ENCODE peak calls at places on chromosomes 12 and 14, in four cellular contexts. F is suprapubic skin, P is ovary, T is IMR-90. O is an unnamed sample.
A peak's percentile ranks its signal among the peaks of the same experiment; 100 is the strongest.

GRCh38 chr14:68816183-68816942 is 23.5 kb upstream of the ZFP36L1 start:
- DNase-seq in F (peak; percentile 93), T (peak; percentile 86), P (peak; percentile 95), O (peak; percentile 81)

GRCh38 chr12:96070670-96071279 is 35.4 kb upstream of the LTA4H start:
- DNase-seq in T (no peak), P (no peak), F (no peak), O (no peak)

GRCh38 chr14:93133476-93133875 is 17.8 kb upstream of the ITPK1 start:
- DNase-seq in F (no peak), T (peak; percentile 33), P (no peak), O (no peak)

GRCh38 chr14:94125659-94126418 is 3.6 kb downstream of the IFI27L2 start:
- DNase-seq in P (no peak), F (no peak), T (no peak), O (no peak)

GRCh38 chr12:83889745-83890144 is 1022.9 kb downstream of the SLC6A15 start:
- DNase-seq in F (no peak), T (no peak), P (no peak), O (no peak)

GRCh38 chr12:108713471-108713870 is 17.8 kb downstream of the CORO1C start:
- DNase-seq in P (no peak), F (no peak), T (no peak), O (no peak)

GRCh38 chr14:64234877-64235651 is 59.1 kb downstream of the ESR2 start:
- DNase-seq in P (peak; percentile 68), F (no peak), T (peak; percentile 14), O (no peak)

GRCh38 chr12:103161582-103161981 is 204.1 kb downstream of the ASCL1 start:
- DNase-seq in F (no peak), P (no peak), T (no peak), O (no peak)

GRCh38 chr12:64675795-64676194 is 65.5 kb downstream of the RASSF3 start:
- DNase-seq in T (no peak), P (no peak), F (no peak), O (no peak)

GRCh38 chr12:75889214-75889613 is 142.4 kb downstream of the PHLDA1 start:
- DNase-seq in F (no peak), T (no peak), P (no peak), O (no peak)

GRCh38 chr12:28223853-28224252 is 33.6 kb downstream of the CCDC91 start:
- DNase-seq in T (no peak), P (no peak), F (no peak), O (no peak)

GRCh38 chr14:72902802-72903530 is 9.1 kb upstream of the DPF3 start:
- DNase-seq in T (no peak), F (no peak), P (no peak), O (no peak)

GRCh38 chr14:51860836-51861583 is 598 bp downstream of the GNG2 start:
- DNase-seq in T (peak; percentile 53), F (no peak), P (no peak), O (no peak)

GRCh38 chr12:117347588-117347987 is 13.8 kb downstream of the NOS1 start:
- DNase-seq in T (no peak), P (no peak), F (no peak), O (no peak)

GRCh38 chr12:28568083-28568482 is 377.8 kb downstream of the CCDC91 start:
- DNase-seq in F (peak; percentile 69), P (no peak), T (peak; percentile 95), O (no peak)

GRCh38 chr12:8947737-8948136 is 1.7 kb downstream of the M6PR start:
- DNase-seq in P (no peak), T (no peak), F (no peak), O (no peak)

GRCh38 chr14:103883263-103883523 is 35.8 kb upstream of the PPP1R13B start:
- DNase-seq in F (no peak), T (no peak), P (no peak), O (no peak)

GRCh38 chr14:100295376-100296105 is 10.7 kb downstream of the SLC25A29 start:
- DNase-seq in F (peak; percentile 52), T (no peak), P (peak; percentile 18), O (peak; percentile 10)

GRCh38 chr12:62618948-62619347 is 152.3 kb downstream of the MON2 start:
- DNase-seq in F (no peak), P (no peak), T (no peak), O (no peak)

GRCh38 chr12:6951551-6952120 is 480 bp downstream of the PTPN6 start:
- DNase-seq in P (no peak), F (no peak), T (no peak), O (no peak)

GRCh38 chr12:102634216-102634615 is 153.9 kb upstream of the IGF1 start:
- DNase-seq in F (no peak), T (peak; percentile 79), P (no peak), O (no peak)

GRCh38 chr12:69039881-69040280 is 106.9 kb upstream of the CPM start:
- DNase-seq in T (no peak), P (no peak), F (no peak), O (no peak)

GRCh38 chr14:68495101-68495637 is 297.7 kb downstream of the ZFP36L1 start:
- DNase-seq in F (no peak), T (no peak), P (no peak), O (no peak)

GRCh38 chr14:60905930-60906329 is 74.9 kb downstream of the TRMT5 start:
- DNase-seq in P (no peak), T (peak; percentile 38), F (no peak), O (no peak)

GRCh38 chr14:103593577-103593976 is 30.8 kb downstream of the COA8 start:
- DNase-seq in P (no peak), T (no peak), F (no peak), O (no peak)

GRCh38 chr12:44835641-44836379 is 40.3 kb downstream of the NELL2 start:
- DNase-seq in F (no peak), T (no peak), P (no peak), O (no peak)

GRCh38 chr14:32933943-32934890 is 4.5 kb upstream of the NPAS3 start:
- DNase-seq in P (peak; percentile 30), T (no peak), F (no peak), O (no peak)

GRCh38 chr14:89000007-89000942 is 175.8 kb downstream of the TTC8 start:
- DNase-seq in F (no peak), P (no peak), T (peak; percentile 98), O (no peak)

GRCh38 chr14:21070610-21071224 is 613 bp downstream of the ARHGEF40 start:
- DNase-seq in F (peak; percentile 74), P (peak; percentile 65), T (peak; percentile 46), O (no peak)

GRCh38 chr14:70955543-70956480 is 48.6 kb downstream of the PCNX1 start:
- DNase-seq in P (no peak), F (no peak), T (peak; percentile 26), O (no peak)

GRCh38 chr12:92363295-92364146 is 217.9 kb upstream of the BTG1 start:
- DNase-seq in F (no peak), T (peak; percentile 4), P (peak; percentile 30), O (peak; percentile 26)

GRCh38 chr12:31234955-31235867 is 90.7 kb downstream of the SINHCAF start:
- DNase-seq in P (no peak), T (peak; percentile 31), F (no peak), O (no peak)

GRCh38 chr14:30196861-30197260 is 269.2 kb upstream of the PRKD1 start:
- DNase-seq in T (no peak), F (no peak), P (no peak), O (no peak)

DNA sequence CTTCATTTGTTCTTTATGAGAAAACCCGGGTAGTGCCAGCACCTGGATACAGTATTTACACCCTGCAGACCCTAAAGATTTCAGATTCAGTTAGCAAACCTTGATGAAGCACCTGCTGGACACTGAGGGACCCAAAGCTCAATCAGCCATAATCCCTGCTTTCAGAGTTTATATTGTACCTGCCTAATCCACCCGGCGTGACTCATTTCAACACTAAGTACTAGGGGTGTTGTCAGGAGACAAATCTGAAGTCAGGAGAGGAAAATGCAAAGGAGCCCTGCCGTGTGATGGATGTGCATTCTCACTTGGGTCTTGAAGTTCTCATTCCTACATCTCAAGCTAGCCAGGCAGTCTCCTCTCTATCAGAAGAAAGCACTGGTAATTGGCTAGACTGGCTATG is 176.7 kb upstream of the BCL2L14 start:
- DNase-seq in P (no peak), F (no peak), T (no peak), O (no peak)
- TF ChIP-seq POLR2A in P (no peak), F (no peak), T (no peak), O (no peak)

GRCh38 chr12:10361084-10361483 is 28.8 kb downstream of the KLRK1 start:
- DNase-seq in P (no peak), F (no peak), T (no peak), O (peak; percentile 19)

GRCh38 chr12:10363665-10363921 is 26.2 kb downstream of the KLRK1 start:
- DNase-seq in T (no peak), F (no peak), P (no peak), O (no peak)

GRCh38 chr12:10362828-10363664 is 26.8 kb downstream of the KLRK1 start:
- DNase-seq in T (no peak), P (no peak), F (no peak), O (no peak)

GRCh38 chr12:10361622-10362021 is 28.2 kb downstream of the KLRK1 start:
- DNase-seq in F (no peak), P (no peak), T (peak; percentile 78), O (no peak)

GRCh38 chr12:10362325-10362724 is 27.5 kb downstream of the KLRK1 start:
- DNase-seq in F (no peak), T (no peak), P (no peak), O (no peak)
- H3K4me1 ChIP-seq in F (peaks cover 36% of the 10 kb centered on the region), T (peaks cover 24% of the 10 kb centered on the region), P (peaks cover 9% of the 10 kb centered on the region), O (peaks cover 36% of the 10 kb centered on the region)

GRCh38 chr14:95979339-95980042 is 59.7 kb upstream of the C14orf132 start:
- DNase-seq in T (no peak), F (no peak), P (no peak), O (no peak)
- TF ChIP-seq CTCF in T (no peak), F (no peak), P (no peak), O (no peak)

DNA sequence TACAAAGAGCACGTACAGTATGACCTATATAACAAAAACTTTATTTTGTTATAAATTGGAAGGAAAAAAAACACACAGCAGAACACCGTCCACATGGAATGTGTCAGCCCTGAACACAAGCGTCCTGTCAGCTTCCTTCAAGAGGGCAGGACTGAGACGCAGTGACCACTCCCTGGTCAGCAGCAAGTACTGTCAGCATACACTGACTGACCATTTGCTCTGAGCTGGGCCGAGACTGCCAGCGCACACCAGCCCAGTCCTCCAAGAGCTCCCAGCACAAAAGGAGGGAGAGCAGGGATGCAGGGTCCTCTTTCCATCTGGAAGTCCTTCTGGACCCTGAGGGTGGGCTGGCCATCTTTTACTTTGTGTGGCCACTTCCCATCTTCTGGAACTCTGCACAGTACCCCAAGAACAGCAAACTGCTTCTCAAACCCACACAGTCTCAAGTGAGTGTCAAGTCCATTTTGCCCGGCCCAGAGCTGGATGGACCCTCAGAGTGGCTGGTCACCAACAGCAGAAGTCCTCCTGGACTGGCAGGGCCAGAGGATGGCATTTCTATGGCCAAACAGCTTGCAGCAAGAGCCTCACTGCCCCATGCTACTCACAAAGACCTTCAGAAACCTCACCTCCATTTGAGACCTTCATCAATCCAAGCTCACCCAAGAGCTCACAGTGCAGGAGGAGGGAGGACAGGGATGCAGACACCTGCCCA is 11.7 kb downstream of the CCDC88C start:
- DNase-seq in P (no peak), T (no peak), F (no peak), O (no peak)
- TF ChIP-seq POLR2A in P (no peak), T (no peak), F (no peak), O (no peak)

GRCh38 chr14:98184467-98184866 is 1087.5 kb downstream of the BCL11B start:
- DNase-seq in P (no peak), F (no peak), T (no peak), O (no peak)

GRCh38 chr14:98183556-98183955 is 1088.4 kb downstream of the BCL11B start:
- DNase-seq in P (no peak), F (no peak), T (no peak), O (no peak)

GRCh38 chr14:98187302-98187701 is 1084.7 kb downstream of the BCL11B start:
- DNase-seq in P (no peak), T (no peak), F (no peak), O (no peak)

GRCh38 chr14:98186140-98186539 is 1085.9 kb downstream of the BCL11B start:
- DNase-seq in P (no peak), T (no peak), F (no peak), O (no peak)

GRCh38 chr14:98185036-98185435 is 1087.0 kb downstream of the BCL11B start:
- DNase-seq in T (no peak), F (no peak), P (no peak), O (no peak)
- H3K4me1 ChIP-seq in T (no peaks in the 10 kb centered on the region), F (no peaks in the 10 kb centered on the region), P (no peaks in the 10 kb centered on the region), O (no peaks in the 10 kb centered on the region)